ENCODE peak calls at places on chromosome 13, in nine cellular contexts. F is breast epithelium, B is mammary epithelial cell, A is A549, D is dorsolateral prefrontal cortex, O is epithelial cell of esophagus, K is kidney epithelial cell, T is IMR-90, G is cardiac fibroblast. X is an unnamed sample.

GRCh38 chr13:106242554-106242953 is 292.9 kb downstream of the EFNB2 start:
- DNase-seq in D (no peak), B (no peak), T (no peak), K (no peak), O (no peak), F (no peak), G (no peak), A (no peak), X (no peak)

GRCh38 chr13:88063741-88064140 is 392.6 kb downstream of the SLITRK5 start:
- DNase-seq in O (peak; percentile 40), G (no peak), B (no peak), D (no peak), T (no peak), K (no peak), F (no peak), A (no peak), X (no peak)

GRCh38 chr13:46761866-46762265 is 35.1 kb downstream of the ESD start:
- DNase-seq in A (no peak), G (no peak), D (no peak), T (no peak), F (no peak), O (no peak), K (no peak), B (no peak), X (no peak)

GRCh38 chr13:110610955-110611595 is 4.3 kb upstream of the NAXD start:
- DNase-seq in B (no peak), K (no peak), A (no peak), O (no peak), G (no peak), D (no peak), T (peak; percentile 21), F (no peak), X (peak; percentile 48)

GRCh38 chr13:102132896-102133295 is 269.0 kb downstream of the FGF14 start:
- DNase-seq in F (no peak), O (no peak), G (no peak), B (no peak), A (no peak), T (no peak), D (no peak), K (no peak), X (no peak)

GRCh38 chr13:77554079-77554478 is 18.6 kb downstream of the SCEL start:
- DNase-seq in K (no peak), O (peak; percentile 75), A (no peak), T (no peak), F (no peak), D (no peak), G (no peak), B (no peak), X (no peak)

GRCh38 chr13:40064723-40065122 is 409.3 kb downstream of the COG6 start:
- DNase-seq in K (no peak), T (peak; percentile 1), O (peak; percentile 77), D (no peak), F (no peak), A (peak; percentile 25), B (peak; percentile 80), G (peak; percentile 85), X (peak; percentile 97)

GRCh38 chr13:103525530-103525929 is 459.3 kb upstream of the SLC10A2 start:
- DNase-seq in D (no peak), K (no peak), B (no peak), T (no peak), A (no peak), F (no peak), O (no peak), G (no peak), X (no peak)

GRCh38 chr13:89574077-89574476 is 1773.4 kb upstream of the MIR17HG start:
- DNase-seq in D (no peak), B (no peak), K (no peak), F (no peak), O (no peak), G (no peak), T (no peak), A (no peak), X (no peak)

GRCh38 chr13:40064154-40064713 is 408.8 kb downstream of the COG6 start:
- DNase-seq in T (no peak), A (peak; percentile 6), O (no peak), F (no peak), B (no peak), G (no peak), K (no peak), D (no peak), X (no peak)

GRCh38 chr13:57583529-57583928 is 48.0 kb upstream of the PCDH17 start:
- DNase-seq in G (no peak), O (no peak), K (no peak), T (no peak), B (no peak), A (no peak), F (no peak), D (no peak), X (no peak)

GRCh38 chr13:99979453-99980200 is 2.0 kb upstream of the ZIC2 start:
- DNase-seq in F (peak; percentile 16), T (no peak), A (peak; percentile 60), G (no peak), O (no peak), D (no peak), K (no peak), B (no peak), X (no peak)

GRCh38 chr13:59494151-59494550 is 669.6 kb downstream of the DIAPH3 start:
- DNase-seq in K (no peak), F (no peak), T (no peak), D (no peak), B (no peak), O (no peak), A (no peak), G (no peak), X (no peak)

GRCh38 chr13:25268561-25268960 is 18.7 kb downstream of the MTMR6 start:
- DNase-seq in G (no peak), D (no peak), B (no peak), O (no peak), T (no peak), K (no peak), A (no peak), F (no peak), X (no peak)

GRCh38 chr13:100602472-100603142 is 14.0 kb upstream of the GGACT start:
- DNase-seq in D (no peak), B (no peak), T (no peak), G (no peak), K (no peak), F (no peak), A (no peak), O (no peak), X (no peak)

GRCh38 chr13:27437126-27437525 is 12.7 kb downstream of the GTF3A start:
- DNase-seq in T (no peak), B (no peak), D (no peak), K (no peak), O (no peak), G (no peak), F (no peak), A (no peak), X (no peak)

DNA sequence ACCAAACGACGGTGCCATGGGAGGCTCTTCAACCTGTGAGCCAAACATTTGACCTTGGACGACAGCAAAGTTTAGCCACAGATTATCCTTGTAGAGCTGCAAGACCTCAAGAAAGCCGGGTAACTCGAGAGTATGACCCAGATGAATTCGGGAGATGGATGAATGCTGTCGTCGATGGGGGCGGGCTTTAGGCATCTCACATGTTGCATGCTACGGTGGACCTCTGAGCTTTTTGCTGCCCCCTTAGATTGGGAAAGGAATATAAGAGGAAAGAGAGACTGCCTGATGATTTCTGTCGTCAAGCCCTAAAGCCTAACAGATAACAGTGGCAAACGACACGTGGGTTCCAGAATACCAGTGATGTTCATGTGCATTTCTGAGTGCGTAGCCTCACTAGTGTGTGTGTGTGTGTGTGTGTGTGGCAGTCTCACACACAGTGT is 716 bp upstream of the ABCC4 start:
- DNase-seq in O (no peak), G (peak; percentile 44), A (no peak), D (no peak), T (no peak), F (no peak), B (no peak), K (no peak), X (no peak)
- TF ChIP-seq CTCF in O (no peak), G (no peak), A (no peak), D (no peak), T (no peak), F (no peak), B (no peak), K (peak; percentile 2), X (no peak)

GRCh38 chr13:94390881-94391280 is 88.6 kb downstream of the DCT start:
- DNase-seq in T (peak; percentile 18), K (no peak), G (peak; percentile 60), F (no peak), A (no peak), B (no peak), D (no peak), O (no peak), X (no peak)

GRCh38 chr13:94384217-94384905 is 95.1 kb downstream of the DCT start:
- DNase-seq in D (no peak), G (no peak), O (no peak), T (peak; percentile 68), F (no peak), K (no peak), A (no peak), B (no peak), X (no peak)

GRCh38 chr13:94389544-94390351 is 89.7 kb downstream of the DCT start:
- DNase-seq in D (no peak), K (no peak), A (no peak), G (peak; percentile 19), T (no peak), F (no peak), O (no peak), B (no peak), X (peak; percentile 16)

GRCh38 chr13:94382960-94383359 is 96.5 kb downstream of the DCT start:
- DNase-seq in A (no peak), F (no peak), O (no peak), T (no peak), K (no peak), B (no peak), G (no peak), D (no peak), X (no peak)

GRCh38 chr13:94387047-94387446 is 92.4 kb downstream of the DCT start:
- DNase-seq in K (no peak), B (no peak), O (no peak), A (no peak), F (no peak), G (no peak), T (no peak), D (no peak), X (no peak)
- H3K4me3 ChIP-seq in K (no peak overlapping the region), B (no peak overlapping the region), O (no peak overlapping the region), A (no peak overlapping the region), F (no peak overlapping the region), G (no peak overlapping the region), T (no peak overlapping the region), D (no peak overlapping the region), X (no peak overlapping the region)

GRCh38 chr13:49791214-49791752 is 1.2 kb downstream of the KPNA3 start:
- DNase-seq in B (peak; percentile 32), O (peak; percentile 38), D (no peak), T (peak; percentile 35), A (peak; percentile 44), G (peak; percentile 50), F (no peak), K (no peak), X (no peak)
- TF ChIP-seq CTCF in B (no peak), O (peak; percentile 13), D (no peak), T (no peak), A (peak; percentile 29), G (no peak), F (no peak), K (peak; percentile 16), X (no peak)

DNA sequence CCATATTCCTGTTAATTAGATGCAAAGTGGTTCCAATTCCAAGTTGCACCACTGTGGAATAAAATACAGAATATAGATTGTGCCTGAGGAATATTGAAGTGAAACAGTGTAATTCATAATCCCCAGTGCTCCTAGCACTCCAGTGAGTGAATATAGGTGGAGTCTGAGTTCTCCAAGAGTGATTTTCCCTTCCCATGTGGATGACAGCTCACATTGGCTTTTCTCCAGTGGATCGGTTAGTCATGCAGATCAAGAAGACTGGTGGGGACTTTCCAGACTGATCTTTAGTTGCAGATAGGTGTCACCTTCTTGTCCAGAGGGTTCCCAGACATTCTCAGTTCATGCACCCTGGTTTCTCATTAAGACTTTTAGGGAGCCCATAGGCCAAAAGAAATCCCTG is 47.8 kb downstream of the SPATA13 start:
- DNase-seq in K (peak; percentile 72), O (peak; percentile 90), T (peak; percentile 95), B (peak; percentile 67), F (no peak), G (peak; percentile 79), D (no peak), A (peak; percentile 46), X (peak; percentile 67)
- H3K4me3 ChIP-seq in K (no peak overlapping the region), O (no peak overlapping the region), T (no peak overlapping the region), B (no peak overlapping the region), F (peak overlapping the region; percentile 2), G (no peak overlapping the region), D (no peak overlapping the region), A (no peak overlapping the region), X (no peak overlapping the region)